ENCODE peak calls at places on chromosome 17, in five cellular contexts. V is HS-27A, F is hippocampal formation, P is left ventricle myocardium inferior, L is B cell. W is an unnamed sample.

GRCh38 chr17:27554152-27554551 is 76.8 kb upstream of the LGALS9 start:
- DNase-seq in V (no peak), F (no peak), P (no peak), L (no peak), W (no peak)

GRCh38 chr17:1555618-1556471 is 6.7 kb downstream of the PITPNA start:
- DNase-seq in V (no peak), F (no peak), P (no peak), L (peak; percentile 72), W (no peak)

GRCh38 chr17:40699359-40699758 is 4.2 kb downstream of the KRT24 start:
- DNase-seq in V (no peak), F (no peak), P (no peak), L (no peak), W (no peak)

GRCh38 chr17:40582328-40582901 is 17.1 kb upstream of the CCR7 start:
- DNase-seq in V (no peak), F (no peak), P (peak; percentile 42), L (peak; percentile 82), W (no peak)

GRCh38 chr17:78996781-78997201 is 12.8 kb downstream of the CANT1 start:
- DNase-seq in V (no peak), F (no peak), P (no peak), L (no peak), W (no peak)

GRCh38 chr17:69870091-69870530 is 204.9 kb upstream of the KCNJ16 start:
- DNase-seq in V (no peak), F (no peak), P (no peak), L (no peak), W (no peak)

GRCh38 chr17:9568004-9568403 is 7.6 kb downstream of the STX8 start:
- DNase-seq in V (no peak), F (no peak), P (no peak), L (no peak), W (no peak)

GRCh38 chr17:20156196-20157077 is 147.3 kb downstream of the SPECC1 start:
- DNase-seq in V (peak; percentile 29), F (no peak), P (no peak), L (peak; percentile 75), W (no peak)

GRCh38 chr17:45284176-45285140 is 22.6 kb upstream of the SPATA32 start:
- DNase-seq in V (no peak), F (no peak), P (peak; percentile 75), L (peak; percentile 43), W (no peak)

GRCh38 chr17:7477392-7478275 is 1.8 kb downstream of the ZBTB4 start:
- DNase-seq in V (no peak), F (no peak), P (no peak), L (no peak), W (peak; percentile 30)

GRCh38 chr17:5580367-5580766 is 3.9 kb downstream of the NLRP1 start:
- DNase-seq in V (no peak), F (no peak), P (no peak), L (no peak), W (no peak)

GRCh38 chr17:41777579-41778188 is 8.8 kb downstream of the JUP start:
- DNase-seq in V (no peak), F (peak; percentile 25), P (peak; percentile 83), L (no peak), W (peak; percentile 11)

GRCh38 chr17:69878661-69879060 is 196.4 kb upstream of the KCNJ16 start:
- DNase-seq in V (no peak), F (no peak), P (no peak), L (no peak), W (no peak)